ENCODE peak calls at places on chromosomes 12 and 14, in eight cellular contexts. N is NCI-H1436; M is substantia nigra; T is HS-5; Z is foreskin fibroblast; W is NCI-H1417; X is activated CD4-positive, alpha-beta T cell treated with anti-CD3 and anti-CD28 coated beads, Interleukin-2, amount 50 U/mL, for 1 hour; Y is head of caudate nucleus. B is an unnamed sample.

GRCh38 chr12:107318554-107318803 is 225.1 kb upstream of the CRY1 start:
- DNase-seq in N (no peak), M (no peak), T (no peak), Z (no peak), W (no peak), X (no peak), Y (no peak), B (no peak)

GRCh38 chr12:131276501-131277185 is 322.9 kb downstream of the ADGRD1 start:
- DNase-seq in N (no peak), M (no peak), T (no peak), Z (no peak), W (no peak), X (no peak), Y (no peak), B (no peak)

GRCh38 chr12:51320695-51321320 is 3.2 kb downstream of the BIN2 start:
- DNase-seq in N (no peak), M (no peak), T (no peak), Z (peak), W (no peak), X (no peak), Y (no peak), B (no peak)

GRCh38 chr12:102329883-102330282 is 132.2 kb upstream of the PMCH start:
- DNase-seq in N (no peak), M (no peak), T (no peak), Z (no peak), W (no peak), X (no peak), Y (no peak), B (no peak)

GRCh38 chr12:91123236-91123635 is 11.9 kb upstream of the LUM start:
- DNase-seq in N (no peak), M (no peak), T (no peak), Z (peak), W (no peak), X (no peak), Y (no peak), B (no peak)

GRCh38 chr12:68609955-68610434 is 704 bp upstream of the RAP1B start:
- DNase-seq in N (no peak), M (no peak), T (peak), Z (no peak), W (no peak), X (no peak), Y (no peak), B (no peak)

GRCh38 chr14:69713976-69714716 is 52.8 kb upstream of the SRSF5 start:
- DNase-seq in N (no peak), M (no peak), T (no peak), Z (no peak), W (peak), X (no peak), Y (no peak), B (no peak)

GRCh38 chr12:12466157-12466556 is 96.5 kb downstream of the DUSP16 start:
- DNase-seq in N (no peak), M (no peak), T (no peak), Z (no peak), W (no peak), X (peak), Y (no peak), B (no peak)

GRCh38 chr12:71442567-71442931 is 3.0 kb downstream of the LGR5 start:
- DNase-seq in N (no peak), M (no peak), T (no peak), Z (no peak), W (peak), X (no peak), Y (no peak), B (no peak)

GRCh38 chr14:103882503-103883262 is 35.3 kb upstream of the PPP1R13B start:
- DNase-seq in N (no peak), M (no peak), T (no peak), Z (peak), W (no peak), X (no peak), Y (no peak), B (no peak)

GRCh38 chr14:106844608-106845285 is 1318.4 kb downstream of the TMEM121 start:
- DNase-seq in N (peak), M (no peak), T (no peak), Z (no peak), W (peak), X (peak), Y (peak), B (no peak)

GRCh38 chr12:1332327-1332726 is 262.1 kb downstream of the FBXL14 start:
- DNase-seq in N (no peak), M (no peak), T (no peak), Z (no peak), W (no peak), X (no peak), Y (no peak), B (no peak)

GRCh38 chr14:85010186-85010585 is 519.8 kb upstream of the FLRT2 start:
- DNase-seq in N (no peak), M (no peak), T (peak), Z (peak), W (no peak), X (no peak), Y (no peak), B (no peak)

GRCh38 chr14:66509874-66510273 is 1.9 kb downstream of the GPHN start:
- DNase-seq in N (no peak), M (no peak), T (no peak), Z (peak), W (no peak), X (no peak), Y (no peak), B (no peak)